ENCODE peak calls at places on chromosomes 7 and 10, in four cellular contexts. G, C, J and N are unnamed samples.

GRCh38 chr10:69403519-69403918 is 13.2 kb downstream of the TACR2 start:
- DNase-seq in G (no peak), C (no peak), J (no peak), N (no peak)

GRCh38 chr10:117477961-117478670 is 64.4 kb upstream of the EMX2 start:
- DNase-seq in G (no peak), C (no peak), J (no peak), N (no peak)

GRCh38 chr7:33425385-33425784 is 296.0 kb downstream of the BBS9 start:
- DNase-seq in G (no peak), C (no peak), J (no peak), N (no peak)

GRCh38 chr7:37899712-37900247 is 16.8 kb downstream of the SFRP4 start:
- DNase-seq in G (no peak), C (no peak), J (no peak), N (no peak)

GRCh38 chr7:74362262-74362661 is 73.1 kb downstream of the CLIP2 start:
- DNase-seq in G (no peak), C (no peak), J (no peak), N (no peak)

GRCh38 chr10:77346031-77346430 is 291.6 kb downstream of the KCNMA1 start:
- DNase-seq in G (no peak), C (no peak), J (no peak), N (no peak)

GRCh38 chr10:72009430-72010081 is 45.4 kb downstream of the CHST3 start:
- DNase-seq in G (no peak), C (no peak), J (peak), N (no peak)

GRCh38 chr10:119675483-119676170 is 24.4 kb downstream of the BAG3 start:
- DNase-seq in G (no peak), C (no peak), J (no peak), N (no peak)

GRCh38 chr7:47932466-47933037 is 15.7 kb downstream of the PKD1L1 start:
- DNase-seq in G (no peak), C (no peak), J (no peak), N (no peak)

GRCh38 chr7:106058925-106059324 is 53.2 kb downstream of the SYPL1 start:
- DNase-seq in G (no peak), C (no peak), J (no peak), N (no peak)

GRCh38 chr7:159118623-159119022 is 26.0 kb downstream of the VIPR2 start:
- DNase-seq in G (no peak), C (no peak), J (no peak), N (no peak)

GRCh38 chr10:94496646-94497045 is 48.9 kb upstream of the HELLS start:
- DNase-seq in G (no peak), C (no peak), J (no peak), N (no peak)

GRCh38 chr7:141649137-141649864 is 52.7 kb downstream of the DENND11 start:
- DNase-seq in G (peak), C (no peak), J (no peak), N (no peak)

DNA sequence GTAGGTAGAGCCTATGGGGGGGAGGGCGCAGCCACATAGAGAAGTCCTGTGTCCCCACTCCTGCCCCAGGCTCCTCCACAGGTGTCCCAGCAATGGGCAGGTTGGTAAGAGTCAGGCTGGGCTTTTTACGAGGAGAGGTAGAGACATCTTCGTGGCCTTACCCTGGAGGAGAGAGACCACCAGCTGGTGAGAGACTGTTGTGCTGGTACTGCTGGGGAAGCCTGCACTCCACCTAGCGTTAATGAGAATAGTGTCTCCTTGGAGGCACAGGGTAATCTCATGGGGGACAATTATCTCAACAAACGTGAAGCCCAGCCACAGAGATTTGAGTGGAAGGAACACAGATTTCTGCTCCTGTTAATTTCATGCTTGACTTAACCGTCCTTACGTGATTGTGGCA is 29.5 kb upstream of the RASGEF1A start:
- DNase-seq in G (no peak), C (no peak), J (no peak), N (no peak)
- TF ChIP-seq CTCF in G (no peak), C (no peak), J (no peak), N (no peak)

GRCh38 chr10:109855746-109856145 is 67.6 kb downstream of the XPNPEP1 start:
- DNase-seq in G (no peak), C (no peak), J (no peak), N (no peak)

GRCh38 chr10:109852004-109852717 is 71.2 kb downstream of the XPNPEP1 start:
- DNase-seq in G (peak), C (peak), J (peak), N (peak)

GRCh38 chr10:109851595-109851994 is 71.7 kb downstream of the XPNPEP1 start:
- DNase-seq in G (no peak), C (no peak), J (no peak), N (no peak)

GRCh38 chr10:109852718-109853037 is 70.6 kb downstream of the XPNPEP1 start:
- DNase-seq in G (no peak), C (no peak), J (no peak), N (no peak)

DNA sequence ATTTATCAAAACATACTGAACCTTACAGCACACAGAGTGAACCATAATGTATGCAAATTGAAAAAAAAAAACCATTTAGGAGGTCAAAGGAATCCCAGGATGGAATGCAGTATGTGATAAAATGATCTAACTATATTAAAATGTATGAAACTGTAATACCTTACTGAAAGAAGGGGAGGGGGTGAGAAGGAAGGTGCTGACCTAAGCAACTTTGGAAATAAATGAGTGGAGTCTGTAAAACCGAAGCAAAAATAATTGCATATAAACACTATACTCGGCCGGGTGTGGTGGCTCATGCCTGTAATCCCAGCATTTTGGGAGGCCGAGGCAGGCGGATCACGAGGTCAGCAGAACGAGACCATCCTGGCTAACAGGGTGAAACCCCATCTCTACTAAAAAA is 69.4 kb downstream of the XPNPEP1 start:
- DNase-seq in G (no peak), C (no peak), J (no peak), N (no peak)
- TF ChIP-seq CTCF in G (no peak), C (no peak), J (no peak), N (no peak)

DNA sequence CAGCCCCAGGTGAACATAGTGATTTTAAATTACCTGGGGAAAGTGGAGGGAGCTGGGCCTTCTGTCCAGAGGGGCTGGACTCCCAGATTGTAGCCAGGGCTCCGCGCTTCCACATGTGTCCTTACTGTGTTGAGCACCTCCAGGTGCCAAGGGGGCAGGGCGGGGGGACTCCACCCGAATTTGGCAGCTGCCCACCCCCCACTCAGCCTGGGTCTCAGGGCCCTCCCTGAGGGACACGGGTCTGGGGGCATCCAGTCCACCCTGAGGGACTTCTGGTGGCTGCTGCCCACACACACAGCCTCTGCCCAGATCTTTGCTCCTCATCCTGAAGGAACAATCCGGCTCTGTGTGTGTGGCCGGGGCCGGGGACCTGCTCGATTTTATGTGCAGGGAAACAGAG is 28.2 kb upstream of the ADGRA1 start:
- DNase-seq in G (no peak), C (no peak), J (no peak), N (no peak)
- TF ChIP-seq CTCF in G (no peak), C (no peak), J (no peak), N (no peak)

GRCh38 chr7:76074306-76074971 is 26.5 kb downstream of the MDH2 start:
- DNase-seq in G (no peak), C (no peak), J (no peak), N (no peak)

GRCh38 chr7:76072243-76073148 is 24.6 kb downstream of the MDH2 start:
- DNase-seq in G (no peak), C (no peak), J (no peak), N (no peak)

GRCh38 chr7:76071316-76072242 is 23.7 kb downstream of the MDH2 start:
- DNase-seq in G (no peak), C (no peak), J (peak), N (no peak)

GRCh38 chr7:76074972-76075370 is 27.1 kb downstream of the MDH2 start:
- DNase-seq in G (no peak), C (no peak), J (no peak), N (no peak)

DNA sequence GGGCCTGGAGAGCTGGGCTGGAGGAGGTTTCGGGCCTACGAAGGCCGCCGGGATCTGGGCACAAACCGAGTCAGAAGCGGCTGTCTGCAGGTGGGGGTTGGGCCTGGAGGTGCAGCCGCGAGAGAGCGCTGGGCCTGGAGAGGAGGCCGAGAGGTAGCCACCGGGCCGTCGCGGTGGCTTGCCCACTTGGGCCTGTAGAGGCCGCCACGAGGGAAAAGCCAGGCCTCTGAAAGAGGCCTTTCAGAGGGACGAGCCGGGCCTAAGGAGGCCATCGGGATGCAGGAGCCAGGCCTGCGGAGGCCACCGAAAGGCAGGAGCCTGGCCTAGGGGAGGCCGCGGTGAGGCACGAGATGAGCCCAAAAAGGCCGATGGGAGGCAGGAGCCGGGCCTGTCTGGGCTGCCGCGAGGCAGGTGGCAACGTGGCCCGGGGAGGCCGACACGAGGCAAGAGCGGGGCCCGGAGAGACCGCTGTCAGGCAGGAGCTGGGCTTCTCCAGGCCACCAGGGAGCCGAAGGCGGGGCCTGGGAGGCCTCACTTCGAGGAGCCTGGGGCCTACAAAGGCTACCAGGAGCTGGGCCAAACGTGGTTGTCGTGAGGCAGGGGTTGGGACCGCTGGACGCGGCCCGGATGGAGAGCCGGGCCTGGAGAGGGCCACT is 25.6 kb downstream of the MDH2 start:
- DNase-seq in G (peak), C (no peak), J (no peak), N (no peak)
- TF ChIP-seq CTCF in G (no peak), C (no peak), J (no peak), N (no peak)

DNA sequence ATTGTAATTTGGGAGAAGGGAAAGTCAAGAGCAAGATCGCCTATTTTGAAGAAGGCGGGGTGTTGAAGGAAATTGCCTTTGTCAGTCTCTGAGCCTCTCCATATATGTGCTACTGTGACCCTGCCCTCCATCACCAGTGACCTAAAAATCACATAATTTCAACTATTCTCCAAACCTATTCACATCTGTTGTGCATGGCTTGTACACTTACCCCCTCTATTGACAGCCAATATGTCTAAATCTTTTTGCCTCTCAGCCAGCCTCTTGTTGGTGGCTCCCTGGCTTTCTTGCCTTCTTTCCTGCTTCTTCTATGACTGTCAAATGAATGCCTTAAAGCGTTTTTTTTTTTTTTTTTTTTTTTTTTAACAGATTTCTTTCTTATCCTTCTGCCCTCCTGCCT is 295.6 kb downstream of the AUTS2 start:
- DNase-seq in G (peak), C (no peak), J (no peak), N (no peak)
- TF ChIP-seq CTCF in G (peak), C (peak), J (peak), N (no peak)